ENCODE peak calls at places on chromosomes 4 and X, in five cellular contexts. H is GM23248, L is H54, G is iPS DF 19.7, F is GM03348. P is an unnamed sample.
A peak's percentile ranks its signal among the peaks of the same experiment; 100 is the strongest.

GRCh38 chr4:182800216-182800515 is 117.0 kb downstream of the DCTD start:
- DNase-seq in H (no peak), L (no peak), G (no peak), F (no peak), P (no peak)

GRCh38 chr4:176889776-176890175 is 97.1 kb upstream of the VEGFC start:
- DNase-seq in H (no peak), L (no peak), G (no peak), F (no peak), P (no peak)

GRCh38 chr4:86496094-86497060 is 97.7 kb upstream of the PTPN13 start:
- DNase-seq in H (peak; percentile 77), L (no peak), G (no peak), F (peak; percentile 60), P (peak; percentile 19)

GRCh38 chr4:186820371-186820990 is 96.8 kb upstream of the FAT1 start:
- DNase-seq in H (peak; percentile 42), L (no peak), G (no peak), F (peak; percentile 47), P (no peak)

GRCh38 chrX:116267511-116268040 is 97.0 kb downstream of the AGTR2 start:
- DNase-seq in H (peak; percentile 31), L (no peak), G (no peak), F (no peak), P (no peak)

GRCh38 chr4:148618856-148619255 is 176.6 kb upstream of the NR3C2 start:
- DNase-seq in H (no peak), L (no peak), G (no peak), F (no peak), P (no peak)

GRCh38 chrX:43165343-43165920 is 387.5 kb upstream of the PPP1R2C start:
- DNase-seq in H (no peak), L (no peak), G (no peak), F (no peak), P (no peak)

GRCh38 chr4:134911941-134912340 is 710.4 kb upstream of the PABPC4L start:
- DNase-seq in H (no peak), L (no peak), G (no peak), F (no peak), P (no peak)

GRCh38 chrX:145729635-145730034 is 88.0 kb upstream of the SLITRK2 start:
- DNase-seq in H (no peak), L (no peak), G (no peak), F (no peak), P (no peak)

GRCh38 chr4:177461606-177462005 is 19.4 kb upstream of the AGA start:
- DNase-seq in H (peak; percentile 55), L (no peak), G (no peak), F (peak; percentile 11), P (no peak)

GRCh38 chr4:7692451-7693236 is 247.0 kb downstream of the AFAP1 start:
- DNase-seq in H (no peak), L (no peak), G (no peak), F (no peak), P (no peak)

GRCh38 chrX:28552882-28553829 is 34.1 kb upstream of the IL1RAPL1 start:
- DNase-seq in H (no peak), L (no peak), G (no peak), F (no peak), P (no peak)

GRCh38 chrX:154517101-154517781 is 1.2 kb upstream of the FAM3A start:
- DNase-seq in H (no peak), L (no peak), G (no peak), F (no peak), P (no peak)

GRCh38 chr4:147942729-147943128 is 210.8 kb downstream of the ARHGAP10 start:
- DNase-seq in H (peak; percentile 19), L (no peak), G (no peak), F (no peak), P (no peak)